ENCODE peak calls at places on chromosome 16, in seven cellular contexts. J, T, G, I, M, V and C are unnamed samples.

GRCh38 chr16:2009791-2010510 is at the start of gene ZNF598:
- DNase-seq in J (peak), T (peak), G (peak), I (peak), M (peak), V (peak), C (peak)

GRCh38 chr16:13780841-13781553 is 139.0 kb upstream of the ERCC4 start:
- DNase-seq in J (no peak), T (no peak), G (no peak), I (no peak), M (no peak), V (no peak), C (no peak)

GRCh38 chr16:4859900-4860255 is 12.6 kb downstream of the UBN1 start:
- DNase-seq in J (peak), T (peak), G (no peak), I (no peak), M (no peak), V (no peak), C (no peak)

GRCh38 chr16:1433263-1433560 is 2.3 kb downstream of the PERCC1 start:
- DNase-seq in J (no peak), T (no peak), G (no peak), I (no peak), M (no peak), V (no peak), C (no peak)

GRCh38 chr16:84132527-84133285 is 12.3 kb downstream of the HSDL1 start:
- DNase-seq in J (no peak), T (no peak), G (no peak), I (no peak), M (no peak), V (no peak), C (no peak)

GRCh38 chr16:86381491-86381890 is 128.8 kb upstream of the FOXF1 start:
- DNase-seq in J (no peak), T (no peak), G (no peak), I (no peak), M (no peak), V (no peak), C (no peak)

GRCh38 chr16:75351183-75351582 is 82.1 kb downstream of the CFDP1 start:
- DNase-seq in J (peak), T (no peak), G (no peak), I (no peak), M (no peak), V (no peak), C (no peak)

GRCh38 chr16:64983983-64984382 is 137.9 kb downstream of the CDH11 start:
- DNase-seq in J (peak), T (no peak), G (peak), I (peak), M (no peak), V (peak), C (peak)

GRCh38 chr16:80317132-80318098 is 223.4 kb upstream of the DYNLRB2 start:
- DNase-seq in J (no peak), T (no peak), G (peak), I (no peak), M (no peak), V (peak), C (no peak)

GRCh38 chr16:68396481-68396880 is 51.8 kb downstream of the SMPD3 start:
- DNase-seq in J (peak), T (no peak), G (peak), I (peak), M (peak), V (peak), C (peak)

GRCh38 chr16:75947626-75948239 is 221.4 kb upstream of the CPHXL start:
- DNase-seq in J (no peak), T (no peak), G (no peak), I (no peak), M (no peak), V (no peak), C (no peak)

GRCh38 chr16:61344791-61345190 is 691.4 kb downstream of the CDH8 start:
- DNase-seq in J (no peak), T (no peak), G (no peak), I (no peak), M (no peak), V (no peak), C (no peak)

GRCh38 chr16:52383640-52384292 is 163.2 kb downstream of the TOX3 start:
- DNase-seq in J (no peak), T (no peak), G (no peak), I (no peak), M (no peak), V (no peak), C (no peak)

DNA sequence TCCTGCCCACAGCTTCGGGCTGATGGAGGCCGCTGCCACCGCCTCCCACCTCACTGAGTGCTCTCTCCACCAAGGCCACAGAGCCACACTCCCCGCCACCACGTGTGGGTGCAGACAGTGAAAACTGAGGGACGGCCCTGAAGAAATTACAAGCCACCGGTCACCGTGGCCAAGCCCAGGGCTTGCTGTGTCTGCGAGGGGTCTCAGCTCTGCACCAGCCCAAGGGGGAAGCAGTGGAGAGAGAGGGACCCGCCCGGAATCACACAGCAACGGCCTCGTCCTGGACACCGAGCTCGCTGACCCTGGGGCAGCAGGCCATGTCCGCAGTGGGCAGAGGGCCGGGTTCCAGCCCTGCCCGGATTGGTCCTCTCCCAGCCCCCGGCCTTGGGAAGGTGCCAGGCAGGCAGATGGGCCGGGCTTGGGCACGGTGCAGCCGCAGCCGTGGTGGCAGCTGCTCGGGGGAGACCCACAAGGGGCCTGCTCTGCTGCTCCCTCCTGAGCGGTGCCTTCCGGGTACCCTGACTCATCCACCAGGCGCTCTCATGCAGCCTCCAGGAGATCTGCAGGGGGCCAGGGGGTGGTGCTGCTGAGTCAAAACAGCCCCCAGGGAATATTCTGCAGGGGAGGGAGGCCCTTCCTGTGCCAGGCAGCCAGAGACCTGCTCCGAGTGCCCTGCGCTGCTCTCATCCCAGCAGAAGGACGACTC is 52.0 kb downstream of the CBFA2T3 start:
- DNase-seq in J (peak), T (no peak), G (peak), I (peak), M (no peak), V (peak), C (no peak)
- TF ChIP-seq CTCF in J (peak), T (no peak), G (peak), I (peak), M (no peak), V (peak), C (peak)

GRCh38 chr16:19882641-19883040 is 2.0 kb downstream of the GPRC5B start:
- DNase-seq in J (no peak), T (no peak), G (no peak), I (no peak), M (no peak), V (peak), C (no peak)
- TF ChIP-seq CTCF in J (no peak), T (no peak), G (no peak), I (no peak), M (no peak), V (no peak), C (no peak)

DNA sequence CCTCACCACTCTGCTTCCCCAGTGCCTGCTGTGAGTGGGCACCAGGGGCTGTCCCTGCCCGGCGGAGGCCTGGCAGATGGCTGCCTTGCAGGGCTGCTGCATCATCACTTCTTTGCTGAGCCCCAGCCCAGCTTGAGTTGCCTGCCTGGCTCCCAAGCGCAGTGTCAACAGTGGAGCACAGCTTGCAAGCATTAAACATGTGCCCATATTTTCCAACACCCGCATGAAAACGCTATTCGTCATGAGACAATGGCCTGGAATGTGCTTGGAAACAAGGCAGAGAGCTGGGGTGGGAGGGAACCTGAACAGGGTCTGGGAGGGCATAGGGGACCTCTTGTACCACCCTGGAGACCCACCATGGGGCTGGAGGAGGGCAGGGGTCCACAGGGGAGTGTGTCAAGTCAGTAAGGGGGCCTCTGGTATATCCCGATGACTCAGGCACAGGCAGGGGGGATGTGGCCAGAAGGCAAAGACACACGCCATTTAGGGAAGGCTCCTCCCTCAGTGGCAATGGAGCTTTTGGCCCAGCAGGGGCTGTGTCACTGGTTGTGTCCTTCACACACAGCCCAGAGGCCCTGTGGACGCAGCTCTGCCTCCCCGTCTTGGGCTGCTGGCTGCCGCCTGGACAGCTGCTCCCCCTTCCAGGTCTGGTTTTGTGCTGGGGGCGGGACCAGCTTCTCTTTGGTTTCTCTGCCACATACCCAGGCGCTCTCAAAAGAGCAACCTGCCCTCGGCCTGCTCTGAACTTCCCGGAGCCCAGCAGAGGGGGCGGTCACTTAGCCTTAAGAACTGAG is 17.4 kb upstream of the MTSS2 start:
- DNase-seq in J (peak), T (peak), G (no peak), I (peak), M (no peak), V (peak), C (peak)
- TF ChIP-seq CTCF in J (peak), T (no peak), G (no peak), I (peak), M (no peak), V (no peak), C (peak)

DNA sequence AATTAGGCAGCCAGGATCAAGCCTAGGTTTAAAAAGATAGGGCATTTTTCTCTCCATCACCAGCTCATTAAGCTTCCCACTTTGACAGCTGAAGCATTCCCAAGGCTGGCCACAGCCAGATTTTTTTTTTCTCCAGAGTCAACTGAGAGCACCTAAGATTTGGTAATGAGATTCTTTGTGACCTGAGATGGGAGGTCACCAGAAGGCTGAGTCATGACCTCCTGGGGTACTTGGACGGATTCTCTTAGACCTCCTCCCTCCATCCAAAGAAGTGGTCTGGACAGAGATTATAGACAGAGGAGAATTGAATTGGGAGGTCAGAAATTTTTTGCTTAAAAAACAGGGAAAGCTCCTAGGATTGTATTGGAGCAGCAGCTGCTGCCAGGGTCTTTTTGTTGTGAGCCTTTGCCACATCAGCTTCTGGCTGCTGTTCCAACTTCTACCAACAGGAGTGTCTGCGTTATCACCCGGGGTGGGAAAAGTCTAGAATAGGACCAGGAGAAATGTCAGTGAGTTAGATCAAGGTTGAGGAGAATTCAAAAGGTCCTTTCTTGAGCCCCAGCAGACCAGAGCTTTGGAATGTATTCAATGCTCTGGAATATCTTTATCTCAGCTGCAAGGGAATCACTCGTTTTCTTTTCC is 221.2 kb upstream of the N4BP1 start:
- DNase-seq in J (no peak), T (peak), G (peak), I (no peak), M (no peak), V (peak), C (peak)
- TF ChIP-seq CTCF in J (peak), T (no peak), G (no peak), I (no peak), M (no peak), V (peak), C (peak)

GRCh38 chr16:55115506-55115905 is 184.8 kb downstream of the IRX5 start:
- DNase-seq in J (no peak), T (no peak), G (no peak), I (no peak), M (no peak), V (no peak), C (no peak)

GRCh38 chr16:55118701-55119260 is 188.1 kb downstream of the IRX5 start:
- DNase-seq in J (no peak), T (no peak), G (no peak), I (no peak), M (no peak), V (no peak), C (no peak)

GRCh38 chr16:55123652-55124051 is 193.0 kb downstream of the IRX5 start:
- DNase-seq in J (no peak), T (no peak), G (no peak), I (no peak), M (no peak), V (no peak), C (no peak)

GRCh38 chr16:55116165-55116894 is 185.7 kb downstream of the IRX5 start:
- DNase-seq in J (peak), T (no peak), G (no peak), I (peak), M (no peak), V (no peak), C (no peak)

DNA sequence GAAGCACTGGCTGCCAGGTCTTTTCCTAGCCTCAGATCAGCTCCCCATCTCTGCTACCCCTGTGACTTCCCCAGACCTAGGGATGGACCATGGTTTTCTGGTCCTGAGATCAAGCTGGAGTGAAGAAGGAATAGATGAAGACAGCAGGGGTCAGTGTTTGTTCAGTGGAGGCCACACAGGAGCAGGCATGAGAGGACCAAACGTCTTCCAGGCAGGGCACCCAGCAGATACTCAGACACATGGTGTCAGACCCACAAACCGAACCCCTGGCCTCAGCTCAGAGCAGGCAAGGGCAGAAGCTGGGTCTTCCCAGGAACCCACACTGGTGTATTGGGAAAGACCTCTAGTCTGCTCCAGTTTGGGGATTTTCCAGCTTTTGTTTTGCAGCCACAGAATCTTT is 189.7 kb downstream of the IRX5 start:
- DNase-seq in J (no peak), T (no peak), G (peak), I (peak), M (no peak), V (peak), C (no peak)
- TF ChIP-seq CTCF in J (no peak), T (no peak), G (no peak), I (peak), M (no peak), V (peak), C (peak)

GRCh38 chr16:11914759-11915643 is 755 bp downstream of the GSPT1 start:
- DNase-seq in J (peak), T (peak), G (peak), I (no peak), M (peak), V (peak), C (peak)
- TF ChIP-seq CTCF in J (no peak), T (no peak), G (no peak), I (no peak), M (no peak), V (peak), C (peak)